ENCODE peak calls at places on chromosomes 5 and 9, in four cellular contexts. D is iPS-NIHi11, F is AG08396, M is fibroblast of pulmonary artery. O is an unnamed sample.

GRCh38 chr9:81513049-81513448 is 176.3 kb downstream of the TLE1 start:
- DNase-seq in D (no peak), F (no peak), M (no peak), O (no peak)

GRCh38 chr5:168713051-168713450 is 133.9 kb upstream of the PANK3 start:
- DNase-seq in D (no peak), F (no peak), M (no peak), O (no peak)

GRCh38 chr5:81815318-81815717 is 64.4 kb upstream of the SSBP2 start:
- DNase-seq in D (no peak), F (no peak), M (no peak), O (no peak)

GRCh38 chr5:178732281-178732680 is 1.8 kb upstream of the ZNF354A start:
- DNase-seq in D (no peak), F (no peak), M (no peak), O (no peak)

GRCh38 chr5:43627028-43627427 is 24.0 kb downstream of the NNT start:
- DNase-seq in D (peak), F (peak), M (peak), O (no peak)

GRCh38 chr5:179439181-179439990 is 94.1 kb upstream of the ADAMTS2 start:
- DNase-seq in D (no peak), F (no peak), M (no peak), O (no peak)

GRCh38 chr9:136022731-136023400 is 61.7 kb upstream of the UBAC1 start:
- DNase-seq in D (peak), F (no peak), M (no peak), O (no peak)

GRCh38 chr9:77305622-77306365 is 128.5 kb downstream of the VPS13A start:
- DNase-seq in D (no peak), F (peak), M (peak), O (no peak)

GRCh38 chr9:126287467-126287866 is 39.2 kb upstream of the MVB12B start:
- DNase-seq in D (no peak), F (no peak), M (no peak), O (no peak)

GRCh38 chr9:134630861-134631260 is 10.7 kb upstream of the COL5A1 start:
- DNase-seq in D (no peak), F (no peak), M (no peak), O (no peak)

GRCh38 chr5:153432583-153432982 is 57.9 kb upstream of the GRIA1 start:
- DNase-seq in D (no peak), F (no peak), M (no peak), O (no peak)

GRCh38 chr9:2620876-2621677 is 510 bp upstream of the VLDLR start:
- DNase-seq in D (peak), F (peak), M (peak), O (no peak)

GRCh38 chr5:150627731-150628545 is 12.5 kb upstream of the SYNPO start:
- DNase-seq in D (no peak), F (peak), M (peak), O (no peak)

GRCh38 chr9:75147638-75148037 is 59.3 kb downstream of the OSTF1 start:
- DNase-seq in D (no peak), F (no peak), M (peak), O (no peak)

GRCh38 chr5:115179959-115180709 is 10.4 kb upstream of the TRIM36 start:
- DNase-seq in D (peak), F (peak), M (peak), O (no peak)

GRCh38 chr5:1670342-1670741 is 129.3 kb downstream of the MRPL36 start:
- DNase-seq in D (no peak), F (no peak), M (peak), O (no peak)

GRCh38 chr9:112601646-112602045 is 115.0 kb downstream of the KIAA1958 start:
- DNase-seq in D (no peak), F (peak), M (peak), O (no peak)

GRCh38 chr5:149345892-149346222 is 558 bp downstream of the GRPEL2 start:
- DNase-seq in D (peak), F (peak), M (peak), O (no peak)

GRCh38 chr5:31587546-31587945 is 51.4 kb upstream of the PDZD2 start:
- DNase-seq in D (no peak), F (no peak), M (no peak), O (peak)

GRCh38 chr5:128693779-128694178 is 155.7 kb upstream of the FBN2 start:
- DNase-seq in D (no peak), F (no peak), M (peak), O (no peak)

GRCh38 chr5:113070901-113071300 is 94.3 kb downstream of the DCP2 start:
- DNase-seq in D (peak), F (no peak), M (no peak), O (peak)

GRCh38 chr9:121725008-121725795 is 73.8 kb downstream of the DAB2IP start:
- DNase-seq in D (no peak), F (peak), M (peak), O (no peak)

GRCh38 chr5:142612388-142612787 is 73.5 kb downstream of the FGF1 start:
- DNase-seq in D (no peak), F (no peak), M (no peak), O (no peak)

GRCh38 chr5:177453852-177454396 is 7.3 kb downstream of the PRR7 start:
- DNase-seq in D (no peak), F (no peak), M (no peak), O (no peak)

GRCh38 chr9:107389617-107390071 is 99.9 kb downstream of the KLF4 start:
- DNase-seq in D (no peak), F (no peak), M (peak), O (no peak)

GRCh38 chr9:115006660-115007059 is 76.3 kb upstream of the TNFSF8 start:
- DNase-seq in D (no peak), F (peak), M (peak), O (no peak)